ENCODE peak calls at places on chromosomes 13 and 19, in nine cellular contexts. Y, W, G, N, I, B, D, R and C are unnamed samples.
A peak's percentile ranks its signal among the peaks of the same experiment; 100 is the strongest.

GRCh38 chr13:44140146-44140545 is 233.5 kb upstream of the SERP2 start:
- DNase-seq in R (no peak), B (no peak), I (no peak), G (no peak), D (no peak), Y (no peak), W (peak; percentile 91), N (peak; percentile 62), C (no peak)

GRCh38 chr13:27211771-27212364 is 39.5 kb upstream of the RPL21 start:
- DNase-seq in G (peak; percentile 85), B (peak; percentile 86), D (no peak), I (no peak), R (no peak), N (no peak), Y (no peak), W (no peak), C (no peak)

GRCh38 chr19:7789447-7789846 is 26.4 kb downstream of the CLEC4M start:
- DNase-seq in Y (no peak), R (no peak), D (no peak), I (no peak), B (no peak), G (no peak), N (no peak), W (no peak), C (no peak)

GRCh38 chr19:43465468-43466120 is at the start of gene LYPD3:
- DNase-seq in Y (peak; percentile 60), I (no peak), B (no peak), R (no peak), W (no peak), N (peak; percentile 49), G (peak; percentile 70), D (no peak), C (peak; percentile 53)

GRCh38 chr19:51698296-51698695 is 5.2 kb downstream of the SPACA6 start:
- DNase-seq in D (no peak), I (no peak), B (peak; percentile 67), R (no peak), G (peak; percentile 24), W (no peak), Y (no peak), N (peak; percentile 15), C (peak; percentile 54)

GRCh38 chr19:35717665-35718344 is at the start of gene KMT2B:
- DNase-seq in G (peak; percentile 96), Y (no peak), B (no peak), I (no peak), R (no peak), W (peak; percentile 96), D (no peak), N (peak; percentile 96), C (no peak)

GRCh38 chr19:16736709-16737108 is 17.1 kb downstream of the NWD1 start:
- DNase-seq in Y (no peak), R (no peak), W (no peak), I (no peak), D (no peak), B (no peak), N (no peak), G (no peak), C (no peak)

GRCh38 chr19:33685541-33685940 is 63.8 kb downstream of the CHST8 start:
- DNase-seq in B (no peak), Y (peak; percentile 1), G (no peak), W (no peak), R (no peak), D (no peak), I (no peak), N (no peak), C (no peak)

GRCh38 chr19:9883231-9883758 is 48.2 kb downstream of the PIN1 start:
- DNase-seq in B (no peak), I (no peak), R (no peak), W (no peak), G (peak; percentile 77), N (no peak), Y (peak; percentile 66), D (no peak), C (no peak)

GRCh38 chr13:46712524-46712923 is 84.4 kb downstream of the ESD start:
- DNase-seq in W (no peak), N (no peak), G (no peak), D (no peak), R (no peak), Y (no peak), I (no peak), B (peak; percentile 10), C (no peak)

GRCh38 chr19:5389353-5389752 is 48.7 kb upstream of the PTPRS start:
- DNase-seq in G (no peak), D (no peak), Y (no peak), N (no peak), B (no peak), R (no peak), I (no peak), W (no peak), C (no peak)

GRCh38 chr13:42876270-42876714 is 94.9 kb downstream of the FAM216B start:
- DNase-seq in D (no peak), W (no peak), Y (no peak), B (peak; percentile 39), G (no peak), I (no peak), N (no peak), R (no peak), C (no peak)

GRCh38 chr13:40589285-40590109 is 76.9 kb downstream of the FOXO1 start:
- DNase-seq in D (no peak), Y (no peak), R (no peak), B (peak; percentile 87), N (no peak), W (no peak), I (no peak), G (peak; percentile 88), C (no peak)

GRCh38 chr19:4567584-4568071 is 8.1 kb upstream of the SEMA6B start:
- DNase-seq in R (peak; percentile 16), G (peak; percentile 31), Y (peak; percentile 87), N (peak; percentile 62), I (peak; percentile 46), W (no peak), D (peak; percentile 62), B (peak; percentile 35), C (peak; percentile 65)

GRCh38 chr13:29458419-29458818 is 137.1 kb downstream of the SLC7A1 start:
- DNase-seq in Y (no peak), I (no peak), B (no peak), W (no peak), D (no peak), G (peak; percentile 1), R (no peak), N (no peak), C (no peak)

GRCh38 chr13:96963786-96964475 is 30.3 kb downstream of the OXGR1 start:
- DNase-seq in B (no peak), Y (no peak), N (no peak), G (no peak), D (no peak), I (no peak), R (no peak), W (no peak), C (no peak)

GRCh38 chr19:50002386-50002960 is 22.7 kb downstream of the VRK3 start:
- DNase-seq in G (no peak), Y (peak; percentile 77), B (no peak), N (no peak), R (no peak), D (no peak), I (no peak), W (no peak), C (no peak)

GRCh38 chr19:18427080-18427751 is 8.0 kb downstream of the SSBP4 start:
- DNase-seq in N (no peak), B (no peak), G (no peak), W (no peak), I (no peak), D (no peak), R (no peak), Y (peak; percentile 55), C (no peak)

GRCh38 chr13:103386341-103386740 is 320.1 kb upstream of the SLC10A2 start:
- DNase-seq in R (no peak), I (no peak), W (no peak), N (no peak), D (no peak), G (peak; percentile 85), B (peak; percentile 74), Y (no peak), C (peak; percentile 67)

GRCh38 chr13:27007166-27007565 is 164.4 kb downstream of the USP12 start:
- DNase-seq in W (no peak), R (no peak), G (no peak), D (no peak), N (no peak), I (no peak), B (no peak), Y (no peak), C (no peak)

GRCh38 chr13:45456196-45456972 is 8.4 kb upstream of the COG3 start:
- DNase-seq in W (no peak), I (no peak), D (no peak), G (peak; percentile 70), N (no peak), B (peak; percentile 67), Y (no peak), R (no peak), C (no peak)

GRCh38 chr13:23990443-23990842 is 93.1 kb upstream of the C1QTNF9B start:
- DNase-seq in G (no peak), B (no peak), W (no peak), D (no peak), Y (no peak), I (no peak), R (no peak), N (no peak), C (no peak)

GRCh38 chr13:99015606-99016520 is 38.0 kb upstream of the DOCK9 start:
- DNase-seq in D (no peak), N (no peak), R (no peak), I (no peak), W (no peak), G (no peak), Y (no peak), B (peak; percentile 52), C (no peak)

GRCh38 chr19:18173572-18174294 is at the start of gene IFI30:
- DNase-seq in N (peak; percentile 96), W (peak; percentile 26), G (peak; percentile 52), R (no peak), D (no peak), I (peak; percentile 58), B (no peak), Y (peak; percentile 90), C (peak; percentile 89)

GRCh38 chr13:21060827-21061076 is 634 bp downstream of the LATS2 start:
- DNase-seq in D (no peak), G (no peak), Y (peak; percentile 85), W (no peak), N (peak; percentile 29), R (no peak), B (no peak), I (no peak), C (no peak)

GRCh38 chr19:15550847-15551182 is 42.5 kb downstream of the CYP4F22 start:
- DNase-seq in W (no peak), Y (no peak), D (no peak), G (no peak), B (no peak), R (no peak), I (peak; percentile 11), N (no peak), C (no peak)

GRCh38 chr13:51760592-51760991 is 43.4 kb downstream of the DHRS12 start:
- DNase-seq in Y (no peak), I (no peak), R (no peak), B (peak; percentile 77), G (no peak), D (no peak), N (no peak), W (no peak), C (no peak)

GRCh38 chr19:14703833-14704232 is 14.0 kb downstream of the ZNF333 start:
- DNase-seq in N (no peak), I (no peak), G (no peak), B (no peak), D (no peak), Y (no peak), W (no peak), R (no peak), C (no peak)

GRCh38 chr13:39302855-39303254 is 264.6 kb downstream of the NHLRC3 start:
- DNase-seq in G (no peak), Y (no peak), B (no peak), W (no peak), R (no peak), I (no peak), N (no peak), D (no peak), C (no peak)

GRCh38 chr13:106534844-106535551 is 464 bp downstream of the EFNB2 start:
- DNase-seq in B (peak; percentile 48), R (no peak), I (peak; percentile 8), Y (peak; percentile 49), N (peak; percentile 35), D (peak; percentile 10), G (peak; percentile 43), W (peak; percentile 56), C (no peak)

GRCh38 chr13:33953203-33953602 is 135.3 kb downstream of the RFC3 start:
- DNase-seq in R (no peak), D (no peak), B (peak; percentile 49), I (no peak), W (no peak), G (no peak), Y (no peak), N (no peak), C (no peak)